ENCODE peak calls at places on chromosomes 6 and 20, in ten cellular contexts. J, D, I, P, L, W, F, G, V and U are unnamed samples.

GRCh38 chr6:105932440-105932839 is 153.7 kb upstream of the PRDM1 start:
- DNase-seq in I (no peak), L (no peak), P (no peak), J (peak), G (peak), V (no peak), D (no peak), W (no peak), F (no peak), U (peak)

GRCh38 chr6:4872841-4873240 is 96.6 kb downstream of the CDYL start:
- DNase-seq in I (no peak), G (peak), V (no peak), P (no peak), J (peak), L (no peak), D (no peak), W (no peak), F (no peak), U (no peak)

GRCh38 chr6:169960003-169960344 is 208.6 kb downstream of the ERMARD start:
- DNase-seq in L (no peak), P (no peak), V (no peak), J (no peak), F (no peak), W (no peak), I (no peak), G (no peak), D (no peak), U (no peak)

GRCh38 chr6:42306439-42307140 is 88.9 kb upstream of the MRPS10 start:
- DNase-seq in V (no peak), J (no peak), L (no peak), P (no peak), D (no peak), W (no peak), I (no peak), F (no peak), G (no peak), U (no peak)

GRCh38 chr6:163841326-163841725 is 426.8 kb downstream of the QKI start:
- DNase-seq in F (no peak), W (no peak), P (no peak), G (no peak), V (no peak), I (no peak), D (no peak), J (no peak), L (no peak), U (peak)

GRCh38 chr20:48640871-48641270 is 186.9 kb downstream of the PREX1 start:
- DNase-seq in L (no peak), J (no peak), D (no peak), F (no peak), W (no peak), I (no peak), V (no peak), G (no peak), P (no peak), U (no peak)

GRCh38 chr20:23397961-23398360 is 23.3 kb downstream of the NAPB start:
- DNase-seq in V (no peak), D (no peak), W (no peak), P (no peak), L (no peak), I (peak), F (no peak), J (peak), G (peak), U (peak)

GRCh38 chr20:53413188-53413631 is 180.4 kb downstream of the ZNF217 start:
- DNase-seq in P (no peak), L (no peak), G (no peak), F (no peak), V (peak), I (no peak), W (peak), J (peak), D (peak), U (peak)

GRCh38 chr6:5736016-5736738 is 270.5 kb downstream of the NRN1 start:
- DNase-seq in G (no peak), F (no peak), L (no peak), P (no peak), V (no peak), D (no peak), W (no peak), J (no peak), I (no peak), U (no peak)

GRCh38 chr20:61436674-61437279 is 184.7 kb downstream of the CDH4 start:
- DNase-seq in P (no peak), V (no peak), D (peak), W (no peak), G (peak), F (no peak), L (no peak), J (peak), I (peak), U (peak)

GRCh38 chr6:21666788-21667681 is 73.5 kb downstream of the SOX4 start:
- DNase-seq in P (no peak), L (no peak), W (no peak), F (no peak), J (no peak), V (no peak), G (peak), I (no peak), D (no peak), U (no peak)

GRCh38 chr6:132287101-132287500 is 114.2 kb downstream of the MOXD1 start:
- DNase-seq in J (no peak), G (no peak), D (no peak), W (no peak), I (no peak), P (no peak), F (no peak), V (no peak), L (no peak), U (no peak)

GRCh38 chr6:73710470-73710869 is 14.5 kb downstream of the CD109 start:
- DNase-seq in P (no peak), V (no peak), L (no peak), W (no peak), G (peak), D (peak), F (no peak), I (no peak), J (peak), U (peak)

GRCh38 chr6:100194535-100194934 is 200.5 kb upstream of the MCHR2 start:
- DNase-seq in P (no peak), L (no peak), G (peak), J (no peak), D (no peak), I (no peak), W (no peak), F (no peak), V (no peak), U (no peak)

GRCh38 chr6:73329201-73329600 is 24.9 kb downstream of the DPPA5 start:
- DNase-seq in P (no peak), J (no peak), G (no peak), D (no peak), I (no peak), W (no peak), L (no peak), V (no peak), F (no peak), U (no peak)

DNA sequence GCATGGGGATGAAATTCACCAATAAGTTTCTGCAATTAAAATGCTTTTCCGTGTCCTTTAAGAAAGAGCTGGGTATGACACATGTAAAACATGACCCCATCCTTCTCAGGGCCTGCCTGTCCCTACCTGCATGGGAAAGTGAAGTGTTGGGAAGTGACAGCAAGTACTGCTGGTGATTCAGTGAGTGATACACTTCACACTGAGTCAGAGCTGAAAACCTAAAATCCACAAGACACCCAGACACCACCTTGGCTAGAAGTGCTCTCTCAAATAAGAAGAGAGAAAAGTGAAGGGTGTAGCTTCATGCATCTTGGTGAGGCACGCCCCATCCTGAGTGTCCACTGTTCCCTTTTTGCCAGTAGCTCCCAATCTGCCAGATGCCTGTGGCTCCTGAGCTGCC is 3.3 kb downstream of the RAB22A start:
- DNase-seq in J (no peak), W (no peak), L (no peak), D (no peak), I (no peak), V (no peak), P (no peak), F (no peak), G (no peak), U (peak)
- H3K4me3 ChIP-seq in J (no peak), W (no peak), L (no peak), D (no peak), I (no peak), V (no peak), P (no peak), F (no peak), G (no peak), U (no peak)

GRCh38 chr6:26312096-26312463 is 52.9 kb upstream of the BTN3A2 start:
- DNase-seq in V (no peak), G (peak), W (no peak), P (no peak), I (no peak), J (no peak), F (no peak), D (no peak), L (no peak), U (no peak)

GRCh38 chr6:26312501-26313390 is 52.3 kb upstream of the BTN3A2 start:
- DNase-seq in V (peak), P (peak), F (no peak), J (peak), D (peak), L (peak), I (no peak), W (peak), G (peak), U (peak)

GRCh38 chr6:26309731-26310142 is 55.3 kb upstream of the BTN3A2 start:
- DNase-seq in F (no peak), I (peak), V (no peak), G (peak), W (no peak), D (peak), P (no peak), J (peak), L (no peak), U (peak)

GRCh38 chr6:26311012-26311384 is 54.0 kb upstream of the BTN3A2 start:
- DNase-seq in G (peak), I (no peak), V (no peak), J (peak), L (no peak), W (no peak), P (no peak), F (no peak), D (peak), U (peak)

DNA sequence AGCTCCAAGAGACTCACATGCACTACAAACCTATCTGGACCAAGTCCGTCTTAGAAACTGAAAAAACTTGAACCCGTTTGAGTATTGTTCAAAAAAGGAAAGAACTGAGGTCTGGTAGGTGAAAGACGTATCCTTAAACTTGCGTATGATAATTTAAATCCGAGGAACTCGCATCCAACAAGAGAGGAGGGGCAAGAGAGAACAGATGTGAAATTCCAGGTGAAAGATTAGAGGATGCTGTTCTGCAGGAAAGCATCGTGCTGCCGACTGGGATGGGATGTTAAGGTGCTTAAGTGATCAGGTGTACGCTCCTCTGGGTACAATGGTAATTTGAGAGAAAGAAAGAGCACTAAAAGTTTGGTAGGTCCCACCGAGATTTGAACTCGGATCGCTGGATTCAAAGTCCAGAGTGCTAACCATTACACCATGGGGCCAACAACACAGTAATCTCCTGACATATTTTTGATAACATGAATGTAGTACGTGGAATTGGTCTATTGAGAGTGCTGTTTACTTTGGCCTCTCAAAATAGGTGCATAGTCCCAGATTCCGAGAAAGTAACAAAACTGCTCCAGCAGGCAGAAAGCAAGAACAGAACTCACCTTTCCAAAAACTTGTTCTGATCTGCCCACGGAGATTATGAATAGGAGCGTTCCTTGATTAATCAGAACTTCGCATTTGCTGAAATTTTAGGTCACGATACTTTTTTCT is 53.5 kb upstream of the BTN3A2 start:
- DNase-seq in V (peak), L (no peak), I (no peak), D (peak), F (no peak), J (peak), W (no peak), P (no peak), G (peak), U (peak)
- TF ChIP-seq CTCF in V (no peak), L (no peak), I (no peak), D (no peak), F (peak), J (peak), W (no peak), P (no peak), G (no peak), U (no peak)

DNA sequence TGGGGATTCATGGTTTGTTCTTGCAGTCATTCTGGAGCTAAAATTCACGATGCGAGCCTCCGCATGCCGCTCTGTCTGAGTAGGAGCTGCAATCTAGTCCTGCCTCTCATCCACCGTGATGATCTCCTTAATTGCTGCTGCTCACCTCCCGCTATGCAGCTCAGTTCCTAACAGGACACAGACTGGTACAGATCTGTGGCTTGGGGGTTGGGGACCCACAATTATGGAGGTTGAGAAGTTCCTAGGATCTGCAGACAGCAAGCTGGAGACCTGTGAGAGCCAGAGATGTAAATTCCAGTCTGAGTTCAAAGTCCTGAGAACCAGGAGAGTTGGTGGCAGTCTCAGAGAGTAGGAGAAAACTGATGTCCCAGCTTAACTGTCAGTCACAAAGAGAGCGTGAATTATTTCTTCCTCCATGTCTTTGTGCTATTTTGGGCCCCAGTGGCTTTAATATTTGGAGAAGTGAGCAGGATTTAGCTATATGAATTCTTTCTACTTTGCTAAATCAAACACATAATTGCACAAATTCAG is 378.7 kb upstream of the MAN1A1 start:
- DNase-seq in L (no peak), V (no peak), J (no peak), P (no peak), G (no peak), D (no peak), F (no peak), I (no peak), W (no peak), U (no peak)
- H3K4me3 ChIP-seq in L (no peak), V (no peak), J (no peak), P (no peak), G (no peak), D (no peak), F (no peak), I (no peak), W (no peak), U (no peak)

DNA sequence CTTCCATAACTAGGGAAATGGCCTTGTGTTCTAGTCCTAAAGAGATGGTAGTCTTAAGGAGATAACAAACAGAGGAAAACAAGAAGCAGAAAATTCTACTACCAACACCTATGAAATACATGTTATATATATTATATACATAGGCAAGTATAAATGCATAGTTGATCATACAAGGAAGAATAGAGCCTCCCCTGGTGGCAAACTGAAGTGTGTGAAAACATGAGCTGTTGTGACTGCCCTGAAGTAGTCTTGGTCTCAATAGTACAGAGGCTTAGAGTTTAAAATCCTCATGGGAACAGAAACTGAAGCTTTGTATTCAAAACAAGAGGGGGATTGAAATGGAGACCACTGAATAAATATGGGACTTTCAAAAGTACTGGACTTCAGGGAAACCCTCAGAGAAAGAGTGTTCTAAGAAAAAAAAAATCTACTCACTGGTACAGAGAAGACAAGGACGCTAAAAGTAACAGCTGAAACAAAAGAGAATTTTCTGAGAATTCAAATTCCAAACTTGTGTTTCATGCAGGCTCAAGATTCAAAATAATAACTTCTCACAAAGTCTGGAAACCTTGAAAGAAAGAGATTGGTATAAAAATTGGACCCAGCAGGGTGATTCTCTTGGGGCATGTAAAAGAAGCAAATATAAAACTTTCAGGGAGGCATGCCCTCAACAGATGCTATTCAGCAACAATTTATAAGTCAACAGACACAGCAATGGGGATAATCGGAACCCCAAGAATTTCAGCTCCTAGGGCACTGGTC is 59.7 kb upstream of the SAMD3 start:
- DNase-seq in F (no peak), J (peak), D (no peak), L (no peak), I (no peak), G (peak), W (no peak), P (no peak), V (peak), U (peak)
- TF ChIP-seq CTCF in F (peak), J (peak), D (no peak), L (no peak), I (peak), G (peak), W (no peak), P (no peak), V (peak), U (peak)